ENCODE peak calls at places on chromosomes 6 and 20, in eight cellular contexts. X is heart right ventricle; F is keratinocyte; U is heart left ventricle; H is BE2C; Z is lung; W is effector memory CD4-positive, alpha-beta T cell; K is CD8-positive, alpha-beta T cell. M is an unnamed sample.

GRCh38 chr6:1840491-1841121 is 230.9 kb downstream of the FOXC1 start:
- DNase-seq in W (no peak), U (no peak), F (no peak), H (no peak), Z (no peak), X (no peak), K (no peak), M (no peak)

GRCh38 chr6:37882724-37883413 is 63.3 kb downstream of the ZFAND3 start:
- DNase-seq in K (no peak), H (no peak), U (no peak), Z (no peak), X (no peak), F (no peak), W (no peak), M (peak; percentile 27)

GRCh38 chr6:136031982-136032381 is 180.5 kb downstream of the PDE7B start:
- DNase-seq in F (no peak), X (peak; percentile 46), H (peak; percentile 39), U (peak; percentile 45), K (no peak), W (no peak), Z (no peak), M (no peak)

GRCh38 chr6:30100585-30101422 is 12.1 kb downstream of the TRIM31 start:
- DNase-seq in U (peak; percentile 35), X (peak; percentile 37), W (no peak), F (peak; percentile 28), H (no peak), Z (peak; percentile 38), K (no peak), M (no peak)

GRCh38 chr20:49797292-49797628 is 15.4 kb upstream of the SLC9A8 start:
- DNase-seq in X (no peak), W (no peak), K (no peak), U (no peak), H (no peak), Z (no peak), F (no peak), M (no peak)

GRCh38 chr6:52307900-52308372 is 23.4 kb upstream of the MCM3 start:
- DNase-seq in W (no peak), X (no peak), F (no peak), K (no peak), H (no peak), Z (no peak), U (no peak), M (no peak)

GRCh38 chr20:39312107-39312506 is 350.0 kb downstream of the DHX35 start:
- DNase-seq in F (no peak), H (no peak), X (no peak), U (no peak), W (no peak), K (no peak), Z (no peak), M (no peak)

GRCh38 chr6:139016337-139017213 is 12.0 kb upstream of the ABRACL start:
- DNase-seq in Z (no peak), K (no peak), W (no peak), F (no peak), H (no peak), X (no peak), U (no peak), M (no peak)

GRCh38 chr20:47071646-47072185 is 177.1 kb downstream of the EYA2 start:
- DNase-seq in Z (no peak), X (no peak), U (no peak), F (no peak), W (no peak), K (no peak), H (no peak), M (no peak)

GRCh38 chr6:84581494-84582259 is 182.7 kb downstream of the TBX18 start:
- DNase-seq in K (no peak), Z (no peak), W (no peak), H (no peak), X (no peak), U (no peak), F (no peak), M (no peak)

GRCh38 chr6:43799671-43800623 is 29.9 kb downstream of the VEGFA start:
- DNase-seq in U (no peak), F (no peak), Z (no peak), X (no peak), K (no peak), W (no peak), H (no peak), M (no peak)

GRCh38 chr6:27129095-27129815 is 118.2 kb upstream of the PRSS16 start:
- DNase-seq in H (no peak), W (no peak), U (no peak), X (no peak), Z (no peak), F (no peak), K (no peak), M (no peak)

GRCh38 chr20:23290761-23291574 is 59.6 kb upstream of the NXT1 start:
- DNase-seq in H (no peak), U (no peak), K (no peak), W (no peak), X (no peak), Z (no peak), F (no peak), M (no peak)

GRCh38 chr6:68087399-68088133 is 547.5 kb upstream of the ADGRB3 start:
- DNase-seq in H (no peak), K (no peak), W (no peak), X (no peak), F (no peak), U (no peak), Z (no peak), M (no peak)

GRCh38 chr6:44265003-44265842 is at the start of gene NFKBIE:
- DNase-seq in X (peak; percentile 95), K (peak; percentile 94), U (peak; percentile 97), Z (peak; percentile 91), H (peak; percentile 96), W (peak; percentile 94), F (no peak), M (peak; percentile 78)

GRCh38 chr6:155419161-155419560 is 36.5 kb downstream of the NOX3 start:
- DNase-seq in H (no peak), U (no peak), W (no peak), K (no peak), F (no peak), Z (no peak), X (no peak), M (no peak)

GRCh38 chr6:155418017-155418749 is 37.5 kb downstream of the NOX3 start:
- DNase-seq in Z (peak; percentile 35), U (peak; percentile 30), H (no peak), X (peak; percentile 48), F (peak; percentile 13), W (peak; percentile 50), K (peak; percentile 73), M (peak; percentile 17)

GRCh38 chr6:155424201-155424600 is 31.4 kb downstream of the NOX3 start:
- DNase-seq in K (no peak), H (no peak), X (no peak), F (no peak), Z (no peak), W (no peak), U (no peak), M (peak; percentile 32)

GRCh38 chr6:155417454-155417853 is 38.2 kb downstream of the NOX3 start:
- DNase-seq in W (no peak), Z (no peak), U (no peak), H (no peak), K (no peak), X (no peak), F (no peak), M (no peak)

GRCh38 chr6:155420492-155420891 is 35.1 kb downstream of the NOX3 start:
- DNase-seq in H (no peak), W (no peak), U (no peak), X (no peak), Z (no peak), K (no peak), F (no peak), M (no peak)
- H3K4me1 ChIP-seq in H (peaks cover 10% of the 10 kb centered on the region), W (peaks cover 11% of the 10 kb centered on the region), U (no peaks in the 10 kb centered on the region), X (peaks cover 14% of the 10 kb centered on the region), Z (peaks cover 4% of the 10 kb centered on the region), K (peaks cover 17% of the 10 kb centered on the region), F (peaks cover 9% of the 10 kb centered on the region), M (peaks cover 25% of the 10 kb centered on the region)

GRCh38 chr6:148524509-148524908 is 181.9 kb downstream of the SASH1 start:
- DNase-seq in F (no peak), X (no peak), U (no peak), H (no peak), W (no peak), Z (no peak), K (no peak), M (no peak)

GRCh38 chr6:148526145-148526544 is 183.5 kb downstream of the SASH1 start:
- DNase-seq in W (no peak), X (no peak), Z (no peak), F (no peak), H (no peak), U (no peak), K (no peak), M (no peak)

GRCh38 chr6:148523551-148523950 is 180.9 kb downstream of the SASH1 start:
- DNase-seq in K (no peak), H (no peak), U (no peak), Z (no peak), F (no peak), X (no peak), W (no peak), M (no peak)

GRCh38 chr6:148525453-148525852 is 182.8 kb downstream of the SASH1 start:
- DNase-seq in F (no peak), W (no peak), X (no peak), U (no peak), Z (no peak), H (no peak), K (no peak), M (no peak)

DNA sequence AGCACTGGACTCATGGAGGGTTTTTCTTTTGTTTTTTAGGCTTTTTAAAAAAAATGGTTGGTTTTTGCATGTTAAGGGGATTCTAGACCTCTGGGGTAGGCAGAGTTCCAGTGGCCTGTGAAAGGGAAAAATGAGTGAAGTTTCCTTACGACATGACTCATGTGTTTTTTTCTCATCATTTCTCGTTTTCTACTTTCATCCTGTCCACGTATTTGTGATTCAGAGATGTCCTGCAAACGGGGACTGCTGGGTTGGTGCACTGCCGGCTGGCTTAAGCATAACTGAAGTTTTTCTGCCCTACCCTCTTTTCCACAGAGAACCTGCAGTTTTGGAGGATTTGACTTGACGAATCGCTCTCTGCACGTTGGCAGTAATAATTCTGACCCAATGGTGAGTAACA is 182.3 kb downstream of the SASH1 start:
- DNase-seq in X (no peak), W (no peak), K (no peak), U (no peak), F (no peak), H (no peak), Z (no peak), M (no peak)
- H3K4me3 ChIP-seq in X (no peak overlapping the region), W (no peak overlapping the region), K (no peak overlapping the region), U (no peak overlapping the region), F (no peak overlapping the region), H (no peak overlapping the region), Z (no peak overlapping the region), M (no peak overlapping the region)

GRCh38 chr6:78984225-78984950 is 93.7 kb downstream of the PHIP start:
- DNase-seq in Z (no peak), W (no peak), H (no peak), U (no peak), K (no peak), X (peak; percentile 13), F (no peak), M (no peak)
- H3K36me3 ChIP-seq in Z (peaks cover 9% of the 10 kb centered on the region), W (peaks cover 49% of the 10 kb centered on the region), H (peaks cover 76% of the 10 kb centered on the region), U (peaks cover 36% of the 10 kb centered on the region), K (peaks cover 49% of the 10 kb centered on the region), X (peaks cover 3% of the 10 kb centered on the region), F (peaks cover 2% of the 10 kb centered on the region), M (peaks cover 87% of the 10 kb centered on the region)

DNA sequence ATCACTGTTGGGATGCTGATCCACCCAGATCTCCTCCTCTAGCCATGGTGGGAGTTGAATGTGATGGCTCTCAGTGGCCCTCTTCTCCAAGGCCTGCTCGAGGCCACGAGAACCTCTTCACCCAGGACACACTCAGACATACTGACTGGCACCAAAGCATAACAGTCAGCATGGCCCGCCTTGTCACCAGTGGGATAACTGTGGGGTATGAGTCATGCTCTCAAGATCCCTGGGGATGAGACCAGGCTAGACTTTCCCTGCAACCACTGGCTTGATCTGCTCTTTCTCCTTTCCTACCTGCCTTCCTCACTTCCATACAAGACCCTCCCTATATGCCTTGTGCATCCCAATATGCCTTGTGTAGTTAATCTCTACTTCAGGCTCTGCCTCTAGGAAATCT is 66.8 kb downstream of the RIN2 start:
- DNase-seq in Z (no peak), W (no peak), K (no peak), X (no peak), U (no peak), H (no peak), F (no peak), M (no peak)
- H3K4me1 ChIP-seq in Z (peaks cover 11% of the 10 kb centered on the region), W (no peaks in the 10 kb centered on the region), K (peaks cover 4% of the 10 kb centered on the region), X (peaks cover 58% of the 10 kb centered on the region), U (peaks cover 10% of the 10 kb centered on the region), H (no peaks in the 10 kb centered on the region), F (peaks cover 7% of the 10 kb centered on the region), M (no peaks in the 10 kb centered on the region)

M was measured in HAP-1.